ENCODE peak calls at places on chromosomes 2 and 18, in four cellular contexts. T is K562, R is IMR-90, Y is GM12878. Q is an unnamed sample.
A peak's percentile ranks its signal among the peaks of the same experiment; 100 is the strongest.

GRCh38 chr2:6352906-6353515 is 512.7 kb downstream of the CMPK2 start:
- DNase-seq in Y (no peak), R (peak; percentile 58), T (no peak), Q (no peak)

GRCh38 chr2:104854507-104855173 is 725 bp downstream of the POU3F3 start:
- DNase-seq in R (no peak), Y (no peak), T (no peak), Q (no peak)

GRCh38 chr2:100754951-100755350 is 65.0 kb upstream of the NPAS2 start:
- DNase-seq in Y (no peak), R (no peak), T (no peak), Q (no peak)

GRCh38 chr2:179751184-179751809 is 110.1 kb downstream of the ZNF385B start:
- DNase-seq in T (peak; percentile 44), Y (no peak), R (peak; percentile 47), Q (peak; percentile 42)

GRCh38 chr2:44543773-44544725 is 182.3 kb downstream of the CAMKMT start:
- DNase-seq in Y (no peak), R (no peak), T (no peak), Q (no peak)

GRCh38 chr2:55865095-55865835 is 58.3 kb downstream of the EFEMP1 start:
- DNase-seq in Y (no peak), R (peak; percentile 42), T (no peak), Q (peak; percentile 59)

GRCh38 chr2:45586600-45586999 is 24.5 kb downstream of the SRBD1 start:
- DNase-seq in Y (no peak), R (no peak), T (no peak), Q (no peak)

GRCh38 chr18:63664571-63664970 is 2.9 kb upstream of the SERPINB3 start:
- DNase-seq in Y (no peak), R (no peak), T (no peak), Q (no peak)

GRCh38 chr2:241901500-241902351 is 32.2 kb downstream of the RTP5 start:
- DNase-seq in T (no peak), R (no peak), Y (no peak), Q (no peak)

GRCh38 chr2:71882949-71883472 is 264.7 kb downstream of the CYP26B1 start:
- DNase-seq in Y (no peak), R (peak; percentile 78), T (peak; percentile 92), Q (peak; percentile 43)

GRCh38 chr2:189161894-189162293 is 17.7 kb downstream of the COL5A2 start:
- DNase-seq in Y (no peak), R (no peak), T (no peak), Q (no peak)

GRCh38 chr18:79540914-79541301 is 138.7 kb upstream of the CTDP1 start:
- DNase-seq in Y (no peak), T (no peak), R (no peak), Q (no peak)

GRCh38 chr18:36424741-36425142 is 127.2 kb downstream of the FHOD3 start:
- DNase-seq in R (no peak), Y (no peak), T (peak; percentile 46), Q (no peak)

GRCh38 chr2:55173422-55174020 is 58.6 kb downstream of the CLHC1 start:
- DNase-seq in T (no peak), Y (no peak), R (no peak), Q (peak; percentile 64)

GRCh38 chr18:50262977-50263376 is 3.3 kb downstream of the CFAP53 start:
- DNase-seq in T (no peak), R (no peak), Y (no peak), Q (no peak)

GRCh38 chr2:42558827-42559226 is 9.6 kb upstream of the MTA3 start:
- DNase-seq in R (no peak), Y (no peak), T (no peak), Q (no peak)

GRCh38 chr2:240455719-240456606 is 20.5 kb downstream of the GPC1 start:
- DNase-seq in Y (no peak), T (no peak), R (no peak), Q (no peak)

GRCh38 chr18:69830189-69830588 is 117.5 kb downstream of the CD226 start:
- DNase-seq in Y (no peak), R (no peak), T (no peak), Q (no peak)

GRCh38 chr2:25115902-25116301 is 52.5 kb downstream of the POMC start:
- DNase-seq in T (no peak), Y (no peak), R (peak; percentile 68), Q (no peak)

GRCh38 chr2:190359896-190360376 is 16.5 kb downstream of the INPP1 start:
- DNase-seq in T (no peak), Y (no peak), R (peak; percentile 76), Q (peak; percentile 78)

GRCh38 chr18:70074091-70074490 is 126.4 kb upstream of the CD226 start:
- DNase-seq in R (peak; percentile 72), Y (no peak), T (no peak), Q (no peak)

GRCh38 chr18:62505669-62506494 is 16.9 kb upstream of the ZCCHC2 start:
- DNase-seq in R (no peak), T (no peak), Y (peak; percentile 78), Q (peak; percentile 66)

GRCh38 chr2:46824611-46825010 is 91.0 kb downstream of the MCFD2 start:
- DNase-seq in T (no peak), R (no peak), Y (no peak), Q (peak; percentile 44)

GRCh38 chr2:26630669-26631360 is 10.4 kb downstream of the CIB4 start:
- DNase-seq in T (no peak), R (peak; percentile 27), Y (no peak), Q (no peak)

GRCh38 chr2:74766780-74767179 is 67.1 kb upstream of the HK2 start:
- DNase-seq in Y (no peak), T (no peak), R (no peak), Q (no peak)

GRCh38 chr18:74551936-74552555 is 17.7 kb downstream of the CNDP1 start:
- DNase-seq in Y (peak; percentile 51), T (peak; percentile 68), R (peak; percentile 78), Q (peak; percentile 77)

GRCh38 chr18:74546007-74546406 is 11.7 kb downstream of the CNDP1 start:
- DNase-seq in Y (no peak), T (no peak), R (no peak), Q (no peak)

GRCh38 chr18:74546751-74547530 is 12.6 kb downstream of the CNDP1 start:
- DNase-seq in T (no peak), R (peak; percentile 29), Y (no peak), Q (peak; percentile 63)

GRCh38 chr18:74549591-74550104 is 15.3 kb downstream of the CNDP1 start:
- DNase-seq in T (no peak), R (no peak), Y (no peak), Q (no peak)

DNA sequence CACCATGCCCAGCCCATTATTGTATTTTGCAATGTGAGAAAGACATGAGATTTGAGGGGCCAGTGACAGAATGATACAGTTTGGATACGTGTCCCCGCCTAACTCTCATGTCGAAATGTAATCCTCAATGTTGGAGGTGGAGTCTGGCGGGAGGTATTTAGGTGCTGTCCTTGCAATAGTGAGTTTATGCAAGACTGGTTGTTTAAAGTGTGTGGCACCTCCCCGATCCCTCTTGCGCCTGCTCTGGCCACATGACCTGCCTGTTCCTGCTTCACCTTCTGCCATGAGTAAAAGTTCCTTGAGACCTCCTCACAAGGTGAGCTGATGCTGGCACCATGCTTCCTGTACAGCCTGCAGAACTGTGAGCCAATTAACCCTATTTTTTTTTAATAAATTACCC is 16.6 kb downstream of the CNDP1 start:
- DNase-seq in T (no peak), Y (no peak), R (no peak), Q (no peak)
- TF ChIP-seq FOS in T (no peak), Y (no peak), R (no peak), Q (no peak)

GRCh38 chr2:131156452-131157149 is 51.5 kb downstream of the PLEKHB2 start:
- DNase-seq in T (peak; percentile 19), R (no peak), Y (no peak), Q (no peak)
- TF ChIP-seq FOS in T (no peak), R (no peak), Y (no peak), Q (no peak)

GRCh38 chr2:166417669-166418068 is 41.9 kb upstream of the SCN9A start:
- DNase-seq in T (peak; percentile 31), R (peak; percentile 65), Y (no peak), Q (peak; percentile 42)

GRCh38 chr2:166418853-166419615 is 43.3 kb upstream of the SCN9A start:
- DNase-seq in R (no peak), Y (no peak), T (no peak), Q (no peak)

GRCh38 chr2:166411473-166412230 is 35.9 kb upstream of the SCN9A start:
- DNase-seq in Y (no peak), R (peak; percentile 75), T (no peak), Q (no peak)

GRCh38 chr2:166410828-166411472 is 35.2 kb upstream of the SCN9A start:
- DNase-seq in R (peak; percentile 96), Y (no peak), T (no peak), Q (peak; percentile 61)

DNA sequence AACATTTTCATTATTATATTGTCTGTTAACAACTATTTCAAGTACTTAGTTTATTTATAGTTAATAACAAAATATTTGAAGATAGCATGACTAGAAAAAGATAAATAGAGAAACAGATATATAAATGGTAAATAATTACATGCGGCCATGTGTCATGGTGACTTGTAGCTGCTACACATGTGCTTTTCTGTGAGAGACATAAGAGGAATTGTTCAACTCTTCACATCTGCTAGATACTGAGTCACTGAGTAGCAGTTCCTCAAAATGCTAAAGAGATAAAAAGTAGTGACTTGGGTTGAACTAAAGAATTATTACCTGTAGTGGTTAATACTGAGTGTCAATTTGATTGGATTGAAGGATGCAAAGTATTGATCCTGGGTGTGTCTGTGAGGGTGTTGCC is 37.5 kb upstream of the SCN9A start:
- DNase-seq in R (peak; percentile 69), T (no peak), Y (no peak), Q (no peak)
- TF ChIP-seq FOS in R (no peak), T (no peak), Y (no peak), Q (no peak)

DNA sequence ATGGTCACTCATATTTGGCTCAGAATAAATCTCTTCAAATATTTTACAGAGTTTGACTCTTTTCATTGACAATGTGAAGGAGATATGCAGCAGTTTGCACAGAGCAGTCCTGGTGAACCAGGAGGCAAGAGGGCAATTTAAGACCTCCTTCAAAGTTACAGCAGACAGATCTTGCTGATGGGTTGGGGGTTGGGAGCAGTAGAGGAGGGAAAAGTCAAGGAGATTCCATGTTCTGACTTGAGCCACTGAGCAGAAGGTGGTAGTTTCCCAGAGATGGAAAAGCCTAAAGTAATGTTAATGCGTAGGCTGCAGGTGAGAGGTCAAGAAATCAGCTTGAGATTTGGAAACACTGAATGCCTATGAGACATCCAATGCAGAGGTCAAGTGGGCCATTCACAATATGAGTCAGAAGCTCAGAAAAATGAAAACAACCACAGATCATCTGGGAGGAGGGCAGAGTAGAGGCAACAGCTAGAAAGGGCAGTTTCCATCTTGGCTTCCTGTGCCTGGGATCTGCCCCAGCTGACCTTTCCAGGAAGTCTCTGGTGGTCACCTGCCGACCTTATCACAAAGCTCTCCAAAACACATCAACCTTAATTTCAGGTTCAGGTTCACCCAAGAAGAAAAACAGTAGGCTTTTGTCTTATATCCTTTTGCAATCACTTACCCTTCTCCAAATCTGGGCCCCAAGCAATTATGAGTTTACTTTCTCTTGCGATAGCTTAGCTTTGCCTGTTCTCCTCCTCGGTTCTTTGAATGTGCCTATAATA is 197.5 kb upstream of the ARL4C start:
- DNase-seq in R (peak; percentile 95), Y (no peak), T (no peak), Q (peak; percentile 95)
- TF ChIP-seq FOS in R (peak; percentile 89), Y (no peak), T (no peak), Q (peak; percentile 92)

GRCh38 chr18:23716516-23716915 is 27.3 kb downstream of the LAMA3 start:
- DNase-seq in T (no peak), Y (no peak), R (peak; percentile 88), Q (no peak)
- TF ChIP-seq FOS in T (no peak), Y (no peak), R (peak; percentile 74), Q (no peak)

DNA sequence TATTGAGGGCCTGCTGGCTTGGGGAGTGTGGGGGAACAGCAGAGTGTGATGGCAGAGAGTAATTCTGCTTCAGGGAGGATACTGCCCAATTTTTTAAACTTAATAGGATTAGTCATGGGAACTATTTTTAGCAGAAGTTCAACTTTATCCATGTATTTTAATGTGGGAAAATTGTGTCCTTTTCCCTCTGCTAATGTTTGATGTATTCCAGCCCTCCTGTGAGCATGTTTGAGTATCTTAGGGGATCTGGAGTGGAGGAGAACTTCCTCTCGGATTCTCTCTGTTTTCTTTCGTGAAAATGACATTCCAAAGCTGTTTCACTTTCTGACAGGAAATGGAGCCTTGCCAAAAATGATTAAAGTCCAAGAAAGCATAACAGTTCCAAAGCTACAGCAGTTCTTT is 418.4 kb upstream of the ZEB2 start:
- DNase-seq in Y (no peak), T (peak; percentile 22), R (peak; percentile 80), Q (peak; percentile 92)
- TF ChIP-seq FOS in Y (no peak), T (no peak), R (no peak), Q (peak; percentile 30)